ENCODE peak calls at places on chromosome 2, in four cellular contexts. One of them, this sample, is unnamed.

GRCh38 chr2:19688059-19688458 is 213.7 kb downstream of the TTC32 start:
- DNase-seq in body of pancreas: no peak
- DNase-seq in A549: no peak
- DNase-seq in psoas muscle: no peak
- DNase-seq in this sample: no peak

GRCh38 chr2:224333631-224334030 is 68.3 kb downstream of the FAM124B start:
- DNase-seq in body of pancreas: no peak
- DNase-seq in A549: no peak
- DNase-seq in psoas muscle: no peak
- DNase-seq in this sample: no peak

GRCh38 chr2:230394301-230394700 is 21.7 kb upstream of the SP100 start:
- DNase-seq in body of pancreas: no peak
- DNase-seq in A549: no peak
- DNase-seq in psoas muscle: no peak
- DNase-seq in this sample: no peak

GRCh38 chr2:53896864-53897263 is 37.1 kb upstream of the GPR75 start:
- DNase-seq in body of pancreas: no peak
- DNase-seq in A549: peak; percentile 61
- DNase-seq in psoas muscle: no peak
- DNase-seq in this sample: no peak

GRCh38 chr2:240230424-240230945 is 90.0 kb upstream of the OTOS start:
- DNase-seq in body of pancreas: no peak
- DNase-seq in A549: no peak
- DNase-seq in psoas muscle: no peak
- DNase-seq in this sample: no peak

GRCh38 chr2:69589973-69590652 is 53.4 kb downstream of the AAK1 start:
- DNase-seq in body of pancreas: no peak
- DNase-seq in A549: no peak
- DNase-seq in psoas muscle: no peak
- DNase-seq in this sample: no peak

GRCh38 chr2:149166958-149167810 is 128.7 kb downstream of the LYPD6B start:
- DNase-seq in body of pancreas: no peak
- DNase-seq in A549: no peak
- DNase-seq in psoas muscle: no peak
- DNase-seq in this sample: no peak

GRCh38 chr2:57760448-57760847 is 286.2 kb upstream of the VRK2 start:
- DNase-seq in body of pancreas: no peak
- DNase-seq in A549: no peak
- DNase-seq in psoas muscle: no peak
- DNase-seq in this sample: no peak

GRCh38 chr2:41941831-41942230 is 106.0 kb upstream of the PKDCC start:
- DNase-seq in body of pancreas: no peak
- DNase-seq in A549: no peak
- DNase-seq in psoas muscle: no peak
- DNase-seq in this sample: no peak

GRCh38 chr2:36438454-36438977 is 82.9 kb downstream of the CRIM1 start:
- DNase-seq in body of pancreas: no peak
- DNase-seq in A549: peak; percentile 73
- DNase-seq in psoas muscle: no peak
- DNase-seq in this sample: no peak

GRCh38 chr2:24721470-24721869 is 71.7 kb downstream of the PTRHD1 start:
- DNase-seq in body of pancreas: peak; percentile 79
- DNase-seq in A549: no peak
- DNase-seq in psoas muscle: peak; percentile 89
- DNase-seq in this sample: peak; percentile 51

GRCh38 chr2:129285012-129285411 is 694.5 kb upstream of the RAB6C start:
- DNase-seq in body of pancreas: no peak
- DNase-seq in A549: no peak
- DNase-seq in psoas muscle: no peak
- DNase-seq in this sample: no peak

GRCh38 chr2:42974697-42975357 is 182.4 kb upstream of the HAAO start:
- DNase-seq in body of pancreas: peak; percentile 79
- DNase-seq in A549: peak; percentile 64
- DNase-seq in psoas muscle: peak; percentile 90
- DNase-seq in this sample: peak; percentile 91

GRCh38 chr2:105297211-105297610 is 32.3 kb downstream of the TGFBRAP1 start:
- DNase-seq in body of pancreas: no peak
- DNase-seq in A549: no peak
- DNase-seq in psoas muscle: no peak
- DNase-seq in this sample: no peak

GRCh38 chr2:847669-848068 is 103.0 kb upstream of the SNTG2 start:
- DNase-seq in body of pancreas: no peak
- DNase-seq in A549: no peak
- DNase-seq in psoas muscle: no peak
- DNase-seq in this sample: no peak

GRCh38 chr2:100184055-100184737 is 41.8 kb upstream of the AFF3 start:
- DNase-seq in body of pancreas: no peak
- DNase-seq in A549: no peak
- DNase-seq in psoas muscle: no peak
- DNase-seq in this sample: no peak

GRCh38 chr2:127437781-127438726 is 19.8 kb downstream of the PROC start:
- DNase-seq in body of pancreas: peak; percentile 80
- DNase-seq in A549: no peak
- DNase-seq in psoas muscle: no peak
- DNase-seq in this sample: no peak

GRCh38 chr2:85032621-85033020 is 61.7 kb downstream of the KCMF1 start:
- DNase-seq in body of pancreas: no peak
- DNase-seq in A549: peak; percentile 66
- DNase-seq in psoas muscle: no peak
- DNase-seq in this sample: no peak

GRCh38 chr2:45190481-45190880 is 181.2 kb upstream of the SIX2 start:
- DNase-seq in body of pancreas: no peak
- DNase-seq in A549: peak; percentile 26
- DNase-seq in psoas muscle: peak; percentile 45
- DNase-seq in this sample: no peak

GRCh38 chr2:189057316-189057715 is 83.1 kb downstream of the COL3A1 start:
- DNase-seq in body of pancreas: no peak
- DNase-seq in A549: no peak
- DNase-seq in psoas muscle: no peak
- DNase-seq in this sample: no peak

GRCh38 chr2:130332271-130333073 is 10.2 kb upstream of the IMP4 start:
- DNase-seq in body of pancreas: peak; percentile 70
- DNase-seq in A549: peak; percentile 75
- DNase-seq in psoas muscle: peak; percentile 83
- DNase-seq in this sample: no peak

GRCh38 chr2:189570565-189570964 is 10.0 kb downstream of the SLC40A1 start:
- DNase-seq in body of pancreas: no peak
- DNase-seq in A549: no peak
- DNase-seq in psoas muscle: no peak
- DNase-seq in this sample: no peak

GRCh38 chr2:128879161-128879560 is 560.5 kb upstream of the HS6ST1 start:
- DNase-seq in body of pancreas: no peak
- DNase-seq in A549: no peak
- DNase-seq in psoas muscle: no peak
- DNase-seq in this sample: no peak

GRCh38 chr2:218290316-218291261 is 1.7 kb downstream of the TMBIM1 start:
- DNase-seq in body of pancreas: peak; percentile 38
- DNase-seq in A549: no peak
- DNase-seq in psoas muscle: no peak
- DNase-seq in this sample: no peak

GRCh38 chr2:124778076-124778475 is 753.0 kb downstream of the CNTNAP5 start:
- DNase-seq in body of pancreas: no peak
- DNase-seq in A549: no peak
- DNase-seq in psoas muscle: no peak
- DNase-seq in this sample: no peak

GRCh38 chr2:66522591-66523379 is 87.9 kb downstream of the MEIS1 start:
- DNase-seq in body of pancreas: no peak
- DNase-seq in A549: no peak
- DNase-seq in psoas muscle: no peak
- DNase-seq in this sample: no peak

GRCh38 chr2:66523990-66524389 is 89.1 kb downstream of the MEIS1 start:
- DNase-seq in body of pancreas: no peak
- DNase-seq in A549: no peak
- DNase-seq in psoas muscle: no peak
- DNase-seq in this sample: no peak

GRCh38 chr2:66528974-66529724 is 94.2 kb downstream of the MEIS1 start:
- DNase-seq in body of pancreas: no peak
- DNase-seq in A549: no peak
- DNase-seq in psoas muscle: no peak
- DNase-seq in this sample: no peak

GRCh38 chr2:66526171-66526570 is 91.2 kb downstream of the MEIS1 start:
- DNase-seq in body of pancreas: peak; percentile 51
- DNase-seq in A549: no peak
- DNase-seq in psoas muscle: no peak
- DNase-seq in this sample: no peak

DNA sequence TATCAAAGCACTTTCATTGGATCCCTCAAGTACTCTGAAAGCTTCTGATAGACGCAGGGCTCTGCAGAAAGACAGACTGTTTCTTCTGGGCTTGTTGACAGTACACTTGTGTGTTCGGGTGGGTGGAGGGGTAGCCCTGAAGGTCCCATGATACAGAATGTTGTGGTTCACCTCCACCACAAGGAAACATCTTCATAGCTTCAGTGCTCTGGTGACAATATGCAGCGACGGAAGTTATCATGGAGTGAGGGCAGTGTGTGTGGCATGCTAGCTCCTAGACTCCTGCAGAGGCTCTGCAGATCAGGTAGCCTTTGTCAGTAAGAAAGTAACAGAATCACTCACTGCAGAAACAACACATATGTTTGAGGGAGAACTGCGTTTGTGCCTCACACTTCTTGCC is 90.7 kb downstream of the MEIS1 start:
- DNase-seq in body of pancreas: no peak
- DNase-seq in A549: no peak
- DNase-seq in psoas muscle: no peak
- DNase-seq in this sample: no peak
- H3K27ac ChIP-seq in body of pancreas: no peak overlapping the region
- H3K27ac ChIP-seq in A549: no peak overlapping the region
- H3K27ac ChIP-seq in psoas muscle: no peak overlapping the region
- H3K27ac ChIP-seq in this sample: no peak overlapping the region

DNA sequence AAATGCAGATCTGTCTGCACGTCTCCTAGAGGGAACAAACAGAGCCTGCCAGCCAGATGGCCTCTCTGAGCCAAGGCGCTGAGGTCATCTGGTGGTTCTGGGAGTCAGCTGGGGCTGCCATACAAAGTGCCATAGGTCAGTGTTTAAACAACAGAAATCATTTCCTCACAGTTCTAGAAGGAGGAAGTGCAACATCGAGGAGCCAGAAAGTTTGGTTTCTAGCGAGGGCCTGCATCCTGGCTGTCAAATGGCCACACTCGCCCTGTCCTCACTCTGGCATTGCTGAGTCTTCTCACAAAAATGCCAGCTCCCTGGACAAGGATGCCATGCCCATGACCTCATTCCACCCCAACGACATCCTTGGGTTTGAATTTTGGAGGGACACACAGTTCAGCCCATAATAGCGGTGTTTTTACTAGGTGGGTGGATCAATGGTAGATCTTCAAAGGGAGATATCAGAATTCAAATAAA is 59.6 kb downstream of the MYT1L start:
- DNase-seq in body of pancreas: peak; percentile 55
- DNase-seq in A549: no peak
- DNase-seq in psoas muscle: no peak
- DNase-seq in this sample: no peak
- H3K9me3 ChIP-seq in body of pancreas: no peaks in the 10 kb centered on the region
- H3K9me3 ChIP-seq in A549: no peaks in the 10 kb centered on the region
- H3K9me3 ChIP-seq in psoas muscle: no peaks in the 10 kb centered on the region
- H3K9me3 ChIP-seq in this sample: no peaks in the 10 kb centered on the region

GRCh38 chr2:120760446-120761135 is 24.9 kb downstream of the GLI2 start:
- DNase-seq in body of pancreas: peak; percentile 14
- DNase-seq in A549: no peak
- DNase-seq in psoas muscle: peak; percentile 85
- DNase-seq in this sample: peak; percentile 67

GRCh38 chr2:120759543-120760331 is 24.1 kb downstream of the GLI2 start:
- DNase-seq in body of pancreas: no peak
- DNase-seq in A549: no peak
- DNase-seq in psoas muscle: no peak
- DNase-seq in this sample: no peak

GRCh38 chr2:120761911-120762310 is 26.2 kb downstream of the GLI2 start:
- DNase-seq in body of pancreas: peak; percentile 3
- DNase-seq in A549: no peak
- DNase-seq in psoas muscle: no peak
- DNase-seq in this sample: no peak

GRCh38 chr2:120761164-120761861 is 25.6 kb downstream of the GLI2 start:
- DNase-seq in body of pancreas: peak; percentile 4
- DNase-seq in A549: no peak
- DNase-seq in psoas muscle: no peak
- DNase-seq in this sample: no peak

DNA sequence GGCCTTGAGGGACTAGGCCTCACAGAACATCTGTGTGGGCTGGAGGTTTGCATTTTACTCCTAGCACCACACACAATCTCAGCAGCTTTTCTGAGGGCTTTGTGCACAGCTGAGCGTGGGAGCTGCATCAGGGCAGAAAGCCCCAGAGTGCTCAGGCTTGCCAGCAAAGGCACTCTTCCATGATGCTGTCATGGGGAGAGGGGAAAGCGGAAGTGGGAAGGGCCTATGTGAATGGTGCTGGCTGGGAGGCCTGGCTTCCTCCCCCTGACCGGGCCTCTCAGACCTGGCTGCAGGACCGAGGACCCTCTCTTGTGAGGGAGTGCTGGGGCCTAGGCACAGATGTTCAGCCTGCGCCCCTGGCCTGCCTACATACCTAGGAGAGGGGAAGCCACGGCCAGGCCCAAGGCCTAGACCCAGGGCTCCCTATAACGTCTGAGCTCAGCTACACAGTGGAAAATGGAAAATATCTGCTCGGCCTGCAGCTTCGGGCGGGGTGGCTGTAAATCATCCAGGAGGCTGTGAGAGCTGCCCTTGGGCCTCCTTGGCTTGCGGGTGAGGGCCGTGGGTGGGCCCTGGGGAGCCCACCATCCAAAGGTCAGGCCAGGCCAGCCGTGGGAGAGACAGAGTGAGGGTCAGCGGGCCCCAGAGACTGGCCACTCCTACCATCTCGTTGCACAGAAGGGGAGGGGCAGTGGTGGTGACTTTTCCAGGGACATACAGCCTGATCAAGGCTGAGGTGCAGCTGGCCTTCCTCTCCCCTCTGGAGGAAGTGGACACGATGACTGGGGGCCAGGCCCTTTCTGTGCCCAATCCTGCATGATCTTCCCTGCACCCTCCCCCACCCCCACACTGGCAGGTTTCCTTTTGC is 22.7 kb downstream of the GLI2 start:
- DNase-seq in body of pancreas: peak; percentile 14
- DNase-seq in A549: no peak
- DNase-seq in psoas muscle: peak; percentile 78
- DNase-seq in this sample: no peak
- H3K27ac ChIP-seq in body of pancreas: no peak overlapping the region
- H3K27ac ChIP-seq in A549: no peak overlapping the region
- H3K27ac ChIP-seq in psoas muscle: peak overlapping the region; percentile 67
- H3K27ac ChIP-seq in this sample: peak overlapping the region; percentile 83

GRCh38 chr2:47499093-47499492 is 96.1 kb downstream of the MSH2 start:
- DNase-seq in body of pancreas: no peak
- DNase-seq in A549: no peak
- DNase-seq in psoas muscle: no peak
- DNase-seq in this sample: no peak
- H3K9me3 ChIP-seq in body of pancreas: peaks cover 6% of the 10 kb centered on the region
- H3K9me3 ChIP-seq in A549: peaks cover 21% of the 10 kb centered on the region
- H3K9me3 ChIP-seq in psoas muscle: no peaks in the 10 kb centered on the region
- H3K9me3 ChIP-seq in this sample: no peaks in the 10 kb centered on the region

GRCh38 chr2:234994340-234995321 is 42.8 kb downstream of the SH3BP4 start:
- DNase-seq in body of pancreas: no peak
- DNase-seq in A549: peak; percentile 45
- DNase-seq in psoas muscle: peak; percentile 41
- DNase-seq in this sample: no peak
- H3K27ac ChIP-seq in body of pancreas: peak overlapping the region; percentile 91
- H3K27ac ChIP-seq in A549: peak overlapping the region; percentile 80
- H3K27ac ChIP-seq in psoas muscle: no peak overlapping the region
- H3K27ac ChIP-seq in this sample: no peak overlapping the region

This sample was measured in tibial nerve.